ENCODE peak calls at places on chromosomes 5 and 9, in eight cellular contexts. One of them, this sample, is unnamed.

GRCh38 chr5:54272746-54273145 is 37.6 kb downstream of the ARL15 start:
- DNase-seq in GM23338: no peak
- DNase-seq in right cardiac atrium: no peak
- DNase-seq in coronary artery: no peak
- DNase-seq in transverse colon: no peak
- DNase-seq in aorta: no peak
- DNase-seq in upper lobe of right lung: no peak
- DNase-seq in esophagus squamous epithelium: no peak
- DNase-seq in this sample: no peak

GRCh38 chr9:18473551-18474279 is at the start of gene ADAMTSL1:
- DNase-seq in GM23338: peak
- DNase-seq in coronary artery: no peak
- DNase-seq in esophagus squamous epithelium: no peak
- DNase-seq in transverse colon: peak
- DNase-seq in right cardiac atrium: peak
- DNase-seq in aorta: peak
- DNase-seq in upper lobe of right lung: no peak
- DNase-seq in this sample: no peak

GRCh38 chr5:1874348-1874747 is 8.4 kb downstream of the IRX4 start:
- DNase-seq in right cardiac atrium: no peak
- DNase-seq in upper lobe of right lung: no peak
- DNase-seq in transverse colon: no peak
- DNase-seq in coronary artery: no peak
- DNase-seq in esophagus squamous epithelium: no peak
- DNase-seq in GM23338: peak
- DNase-seq in aorta: no peak
- DNase-seq in this sample: no peak

GRCh38 chr5:135214897-135215616 is 181.0 kb upstream of the PITX1 start:
- DNase-seq in upper lobe of right lung: peak
- DNase-seq in transverse colon: no peak
- DNase-seq in right cardiac atrium: no peak
- DNase-seq in aorta: no peak
- DNase-seq in coronary artery: peak
- DNase-seq in esophagus squamous epithelium: no peak
- DNase-seq in GM23338: no peak
- DNase-seq in this sample: no peak

GRCh38 chr9:111016046-111017026 is 21.9 kb downstream of the LPAR1 start:
- DNase-seq in esophagus squamous epithelium: no peak
- DNase-seq in right cardiac atrium: no peak
- DNase-seq in GM23338: no peak
- DNase-seq in coronary artery: no peak
- DNase-seq in aorta: no peak
- DNase-seq in transverse colon: no peak
- DNase-seq in upper lobe of right lung: no peak
- DNase-seq in this sample: no peak

GRCh38 chr9:5574097-5574496 is 54.8 kb upstream of the RIC1 start:
- DNase-seq in coronary artery: no peak
- DNase-seq in GM23338: no peak
- DNase-seq in aorta: no peak
- DNase-seq in upper lobe of right lung: no peak
- DNase-seq in right cardiac atrium: no peak
- DNase-seq in esophagus squamous epithelium: no peak
- DNase-seq in transverse colon: no peak
- DNase-seq in this sample: no peak

GRCh38 chr5:74167206-74167929 is 473.2 kb downstream of the ENC1 start:
- DNase-seq in right cardiac atrium: no peak
- DNase-seq in coronary artery: no peak
- DNase-seq in transverse colon: no peak
- DNase-seq in aorta: no peak
- DNase-seq in GM23338: no peak
- DNase-seq in upper lobe of right lung: no peak
- DNase-seq in esophagus squamous epithelium: no peak
- DNase-seq in this sample: no peak

GRCh38 chr5:112691758-112692157 is 45.9 kb upstream of the APC start:
- DNase-seq in coronary artery: no peak
- DNase-seq in right cardiac atrium: no peak
- DNase-seq in upper lobe of right lung: no peak
- DNase-seq in GM23338: peak
- DNase-seq in esophagus squamous epithelium: no peak
- DNase-seq in aorta: no peak
- DNase-seq in transverse colon: no peak
- DNase-seq in this sample: no peak

GRCh38 chr5:32542216-32543059 is 42.9 kb upstream of the SUB1 start:
- DNase-seq in GM23338: no peak
- DNase-seq in upper lobe of right lung: no peak
- DNase-seq in esophagus squamous epithelium: no peak
- DNase-seq in coronary artery: no peak
- DNase-seq in aorta: no peak
- DNase-seq in right cardiac atrium: no peak
- DNase-seq in transverse colon: no peak
- DNase-seq in this sample: no peak

GRCh38 chr5:158380661-158381060 is 521.7 kb upstream of the CLINT1 start:
- DNase-seq in coronary artery: no peak
- DNase-seq in transverse colon: no peak
- DNase-seq in GM23338: no peak
- DNase-seq in right cardiac atrium: no peak
- DNase-seq in upper lobe of right lung: no peak
- DNase-seq in aorta: no peak
- DNase-seq in esophagus squamous epithelium: no peak
- DNase-seq in this sample: no peak

GRCh38 chr9:108272350-108272899 is 583.4 kb downstream of the ACTL7B start:
- DNase-seq in aorta: peak
- DNase-seq in right cardiac atrium: peak
- DNase-seq in upper lobe of right lung: peak
- DNase-seq in coronary artery: no peak
- DNase-seq in transverse colon: peak
- DNase-seq in esophagus squamous epithelium: no peak
- DNase-seq in GM23338: peak
- DNase-seq in this sample: no peak

GRCh38 chr5:98320317-98320716 is 453.1 kb upstream of the RGMB start:
- DNase-seq in transverse colon: no peak
- DNase-seq in esophagus squamous epithelium: no peak
- DNase-seq in right cardiac atrium: no peak
- DNase-seq in aorta: no peak
- DNase-seq in coronary artery: no peak
- DNase-seq in upper lobe of right lung: no peak
- DNase-seq in GM23338: peak
- DNase-seq in this sample: no peak

GRCh38 chr5:143543358-143544255 is 140.1 kb upstream of the NR3C1 start:
- DNase-seq in right cardiac atrium: no peak
- DNase-seq in esophagus squamous epithelium: no peak
- DNase-seq in aorta: no peak
- DNase-seq in transverse colon: no peak
- DNase-seq in GM23338: peak
- DNase-seq in upper lobe of right lung: no peak
- DNase-seq in coronary artery: no peak
- DNase-seq in this sample: no peak

GRCh38 chr5:3341446-3342240 is 254.0 kb upstream of the IRX1 start:
- DNase-seq in transverse colon: no peak
- DNase-seq in GM23338: peak
- DNase-seq in coronary artery: no peak
- DNase-seq in right cardiac atrium: no peak
- DNase-seq in upper lobe of right lung: no peak
- DNase-seq in aorta: no peak
- DNase-seq in esophagus squamous epithelium: no peak
- DNase-seq in this sample: no peak

GRCh38 chr5:10892135-10892910 is 131.3 kb upstream of the DAP start:
- DNase-seq in upper lobe of right lung: no peak
- DNase-seq in esophagus squamous epithelium: no peak
- DNase-seq in aorta: no peak
- DNase-seq in transverse colon: no peak
- DNase-seq in coronary artery: no peak
- DNase-seq in GM23338: no peak
- DNase-seq in right cardiac atrium: no peak
- DNase-seq in this sample: no peak

GRCh38 chr5:9409413-9410089 is 136.3 kb downstream of the SEMA5A start:
- DNase-seq in aorta: no peak
- DNase-seq in GM23338: no peak
- DNase-seq in right cardiac atrium: no peak
- DNase-seq in upper lobe of right lung: no peak
- DNase-seq in transverse colon: no peak
- DNase-seq in esophagus squamous epithelium: no peak
- DNase-seq in coronary artery: no peak
- DNase-seq in this sample: no peak
- H3K4me3 ChIP-seq in aorta: no peak
- H3K4me3 ChIP-seq in GM23338: no peak
- H3K4me3 ChIP-seq in right cardiac atrium: no peak
- H3K4me3 ChIP-seq in upper lobe of right lung: no peak
- H3K4me3 ChIP-seq in transverse colon: no peak
- H3K4me3 ChIP-seq in esophagus squamous epithelium: no peak
- H3K4me3 ChIP-seq in coronary artery: no peak
- H3K4me3 ChIP-seq in this sample: no peak

GRCh38 chr9:7228786-7229185 is 471.0 kb downstream of the KDM4C start:
- DNase-seq in aorta: no peak
- DNase-seq in GM23338: no peak
- DNase-seq in right cardiac atrium: no peak
- DNase-seq in upper lobe of right lung: no peak
- DNase-seq in esophagus squamous epithelium: no peak
- DNase-seq in transverse colon: no peak
- DNase-seq in coronary artery: no peak
- DNase-seq in this sample: no peak

GRCh38 chr9:7226007-7226670 is 468.4 kb downstream of the KDM4C start:
- DNase-seq in aorta: no peak
- DNase-seq in transverse colon: no peak
- DNase-seq in right cardiac atrium: no peak
- DNase-seq in esophagus squamous epithelium: no peak
- DNase-seq in coronary artery: no peak
- DNase-seq in upper lobe of right lung: no peak
- DNase-seq in GM23338: no peak
- DNase-seq in this sample: no peak

GRCh38 chr9:7223981-7224380 is 466.2 kb downstream of the KDM4C start:
- DNase-seq in GM23338: no peak
- DNase-seq in transverse colon: no peak
- DNase-seq in esophagus squamous epithelium: no peak
- DNase-seq in coronary artery: no peak
- DNase-seq in right cardiac atrium: no peak
- DNase-seq in upper lobe of right lung: no peak
- DNase-seq in aorta: no peak
- DNase-seq in this sample: no peak
- H3K27ac ChIP-seq in GM23338: no peak
- H3K27ac ChIP-seq in transverse colon: no peak
- H3K27ac ChIP-seq in esophagus squamous epithelium: no peak
- H3K27ac ChIP-seq in coronary artery: no peak
- H3K27ac ChIP-seq in right cardiac atrium: no peak
- H3K27ac ChIP-seq in upper lobe of right lung: no peak
- H3K27ac ChIP-seq in aorta: no peak
- H3K27ac ChIP-seq in this sample: no peak

GRCh38 chr9:124286292-124286931 is 28.7 kb downstream of the NEK6 start:
- DNase-seq in esophagus squamous epithelium: no peak
- DNase-seq in right cardiac atrium: no peak
- DNase-seq in coronary artery: no peak
- DNase-seq in transverse colon: peak
- DNase-seq in GM23338: no peak
- DNase-seq in aorta: no peak
- DNase-seq in upper lobe of right lung: peak
- DNase-seq in this sample: peak

GRCh38 chr9:124284237-124284831 is 26.6 kb downstream of the NEK6 start:
- DNase-seq in upper lobe of right lung: no peak
- DNase-seq in GM23338: no peak
- DNase-seq in esophagus squamous epithelium: no peak
- DNase-seq in aorta: no peak
- DNase-seq in right cardiac atrium: peak
- DNase-seq in transverse colon: no peak
- DNase-seq in coronary artery: no peak
- DNase-seq in this sample: no peak

GRCh38 chr9:124285903-124286291 is 28.1 kb downstream of the NEK6 start:
- DNase-seq in aorta: peak
- DNase-seq in right cardiac atrium: peak
- DNase-seq in esophagus squamous epithelium: no peak
- DNase-seq in upper lobe of right lung: peak
- DNase-seq in coronary artery: no peak
- DNase-seq in GM23338: no peak
- DNase-seq in transverse colon: peak
- DNase-seq in this sample: no peak

GRCh38 chr9:124284940-124285441 is 27.2 kb downstream of the NEK6 start:
- DNase-seq in transverse colon: no peak
- DNase-seq in esophagus squamous epithelium: no peak
- DNase-seq in coronary artery: peak
- DNase-seq in aorta: peak
- DNase-seq in upper lobe of right lung: no peak
- DNase-seq in GM23338: no peak
- DNase-seq in right cardiac atrium: peak
- DNase-seq in this sample: no peak

GRCh38 chr9:124285490-124285889 is 27.7 kb downstream of the NEK6 start:
- DNase-seq in GM23338: no peak
- DNase-seq in right cardiac atrium: no peak
- DNase-seq in coronary artery: no peak
- DNase-seq in aorta: no peak
- DNase-seq in upper lobe of right lung: no peak
- DNase-seq in esophagus squamous epithelium: no peak
- DNase-seq in transverse colon: no peak
- DNase-seq in this sample: no peak
- H3K4me3 ChIP-seq in GM23338: no peak
- H3K4me3 ChIP-seq in right cardiac atrium: no peak
- H3K4me3 ChIP-seq in coronary artery: no peak
- H3K4me3 ChIP-seq in aorta: no peak
- H3K4me3 ChIP-seq in upper lobe of right lung: no peak
- H3K4me3 ChIP-seq in esophagus squamous epithelium: no peak
- H3K4me3 ChIP-seq in transverse colon: no peak
- H3K4me3 ChIP-seq in this sample: no peak

GRCh38 chr5:69502375-69503143 is 10.0 kb downstream of the OCLN start:
- DNase-seq in coronary artery: no peak
- DNase-seq in aorta: no peak
- DNase-seq in upper lobe of right lung: no peak
- DNase-seq in right cardiac atrium: no peak
- DNase-seq in GM23338: no peak
- DNase-seq in esophagus squamous epithelium: no peak
- DNase-seq in transverse colon: no peak
- DNase-seq in this sample: no peak

GRCh38 chr5:69504036-69504435 is 11.4 kb downstream of the OCLN start:
- DNase-seq in esophagus squamous epithelium: no peak
- DNase-seq in aorta: no peak
- DNase-seq in coronary artery: no peak
- DNase-seq in upper lobe of right lung: no peak
- DNase-seq in right cardiac atrium: no peak
- DNase-seq in transverse colon: no peak
- DNase-seq in GM23338: no peak
- DNase-seq in this sample: no peak

GRCh38 chr5:69505306-69505705 is 12.7 kb downstream of the OCLN start:
- DNase-seq in coronary artery: no peak
- DNase-seq in aorta: no peak
- DNase-seq in right cardiac atrium: no peak
- DNase-seq in esophagus squamous epithelium: no peak
- DNase-seq in upper lobe of right lung: no peak
- DNase-seq in GM23338: no peak
- DNase-seq in transverse colon: no peak
- DNase-seq in this sample: no peak

GRCh38 chr5:69498384-69498783 is 5.8 kb downstream of the OCLN start:
- DNase-seq in esophagus squamous epithelium: no peak
- DNase-seq in coronary artery: no peak
- DNase-seq in aorta: no peak
- DNase-seq in transverse colon: no peak
- DNase-seq in GM23338: no peak
- DNase-seq in upper lobe of right lung: no peak
- DNase-seq in right cardiac atrium: no peak
- DNase-seq in this sample: no peak

DNA sequence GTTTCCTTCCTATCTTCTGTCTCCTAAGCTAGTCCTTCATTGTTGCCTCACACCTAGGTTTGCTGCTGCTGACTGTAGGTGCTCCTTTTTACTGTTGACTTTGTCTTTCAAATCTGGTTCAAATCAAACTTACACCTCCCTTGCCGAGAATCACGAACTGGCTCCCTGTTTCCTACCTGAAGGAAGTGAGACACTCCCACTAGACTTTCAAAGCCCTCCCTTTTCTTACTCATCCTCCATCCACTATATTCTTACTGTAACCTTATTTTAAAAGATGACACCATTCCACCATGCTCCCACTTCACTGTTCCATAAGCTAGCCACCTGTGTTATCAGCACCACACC is 10.5 kb downstream of the OCLN start:
- DNase-seq in right cardiac atrium: no peak
- DNase-seq in GM23338: no peak
- DNase-seq in esophagus squamous epithelium: no peak
- DNase-seq in transverse colon: no peak
- DNase-seq in upper lobe of right lung: no peak
- DNase-seq in aorta: no peak
- DNase-seq in coronary artery: no peak
- DNase-seq in this sample: no peak
- H3K27ac ChIP-seq in right cardiac atrium: no peak
- H3K27ac ChIP-seq in GM23338: no peak
- H3K27ac ChIP-seq in esophagus squamous epithelium: no peak
- H3K27ac ChIP-seq in transverse colon: no peak
- H3K27ac ChIP-seq in upper lobe of right lung: peak
- H3K27ac ChIP-seq in aorta: no peak
- H3K27ac ChIP-seq in coronary artery: no peak
- H3K27ac ChIP-seq in this sample: no peak